ENCODE peak calls at places on chromosomes 13 and 19, in four cellular contexts. O is AG04450, M is cardiac muscle cell, P is K562. I is an unnamed sample. For H3K27me3, the result is how much of the 10 kb centered on the place peaks cover.

GRCh38 chr19:34654796-34655195 is 22.2 kb downstream of the SCGB2B2 start:
- DNase-seq in M (no peak), O (no peak), P (no peak), I (no peak)

GRCh38 chr13:78147905-78148304 is 229.3 kb upstream of the EDNRB start:
- DNase-seq in O (peak), M (peak), P (no peak), I (no peak)

GRCh38 chr19:31529121-31529520 is 179.9 kb upstream of the TSHZ3 start:
- DNase-seq in P (no peak), O (no peak), M (no peak), I (no peak)

GRCh38 chr13:49343731-49344130 is 96.0 kb downstream of the CDADC1 start:
- DNase-seq in P (no peak), M (no peak), O (no peak), I (no peak)

GRCh38 chr19:34041922-34042521 is 130.3 kb upstream of the LSM14A start:
- DNase-seq in O (no peak), P (peak), M (peak), I (peak)

GRCh38 chr13:98981596-98982195 is 3.8 kb upstream of the DOCK9 start:
- DNase-seq in P (no peak), M (no peak), O (no peak), I (no peak)

GRCh38 chr13:21243843-21244184 is 67.4 kb downstream of the MRPL57 start:
- DNase-seq in O (no peak), M (no peak), P (no peak), I (no peak)

GRCh38 chr19:5250127-5250659 is 90.4 kb downstream of the PTPRS start:
- DNase-seq in O (no peak), P (no peak), M (no peak), I (no peak)

GRCh38 chr13:110713981-110714797 is 689 bp downstream of the ING1 start:
- DNase-seq in O (no peak), P (peak), M (peak), I (peak)

GRCh38 chr19:17497149-17497798 is 14.2 kb upstream of the PGLS start:
- DNase-seq in M (no peak), P (no peak), O (no peak), I (peak)

GRCh38 chr13:35920816-35921215 is 210.4 kb downstream of the DCLK1 start:
- DNase-seq in P (no peak), M (no peak), O (no peak), I (peak)

GRCh38 chr19:55426042-55426441 is 17.1 kb downstream of the SHISA7 start:
- DNase-seq in M (no peak), P (no peak), O (no peak), I (no peak)

GRCh38 chr19:3227054-3227626 is 2.7 kb downstream of the CELF5 start:
- DNase-seq in M (no peak), P (no peak), O (no peak), I (no peak)
- H3K27me3 ChIP-seq in M (half or more), P (under half), O (under half), I (under half)

DNA sequence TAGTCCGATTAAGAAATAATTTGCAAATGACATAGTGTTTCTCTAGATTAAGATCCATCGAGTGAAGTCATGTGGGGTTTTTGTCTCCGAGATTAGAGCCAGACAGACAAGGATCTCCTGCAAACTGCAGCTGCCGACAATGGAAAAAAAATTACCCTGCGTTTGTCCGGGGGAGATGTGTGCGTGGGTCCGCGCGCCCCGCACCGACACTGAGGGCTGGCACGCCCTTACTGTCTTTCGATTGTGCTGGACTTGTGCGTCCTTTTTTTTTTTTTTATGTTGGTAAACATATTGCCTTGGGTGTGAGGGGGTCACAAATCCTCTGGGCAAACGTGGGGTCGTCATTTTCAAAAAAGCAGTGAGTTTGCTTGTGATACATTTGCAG is 11.9 kb upstream of the SOX1 start:
- DNase-seq in M (no peak), O (no peak), P (no peak), I (no peak)
- H3K27me3 ChIP-seq in M (half or more), O (half or more), P (under half), I (half or more)

DNA sequence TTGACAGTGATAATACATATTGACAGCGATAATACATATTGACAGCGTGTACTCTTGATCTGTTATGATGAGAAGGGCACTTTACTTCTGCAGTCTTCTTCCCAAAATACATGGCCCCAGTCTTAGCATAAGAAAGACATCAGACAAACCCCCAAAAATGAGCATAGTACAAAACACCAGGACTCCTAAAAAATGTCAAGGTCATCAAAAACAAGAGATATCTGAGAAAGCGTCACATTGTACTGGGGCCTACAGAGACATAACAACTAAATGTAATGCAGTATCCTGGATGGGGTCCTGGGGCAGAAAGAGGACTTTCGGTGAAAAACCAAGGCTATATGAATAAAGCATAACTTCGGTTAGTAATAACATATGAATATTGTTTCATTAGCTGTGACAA is 731.5 kb upstream of the SGCG start:
- DNase-seq in M (no peak), P (no peak), O (no peak), I (no peak)
- H3K27me3 ChIP-seq in M (under half), P (under half), O (under half), I (under half)

DNA sequence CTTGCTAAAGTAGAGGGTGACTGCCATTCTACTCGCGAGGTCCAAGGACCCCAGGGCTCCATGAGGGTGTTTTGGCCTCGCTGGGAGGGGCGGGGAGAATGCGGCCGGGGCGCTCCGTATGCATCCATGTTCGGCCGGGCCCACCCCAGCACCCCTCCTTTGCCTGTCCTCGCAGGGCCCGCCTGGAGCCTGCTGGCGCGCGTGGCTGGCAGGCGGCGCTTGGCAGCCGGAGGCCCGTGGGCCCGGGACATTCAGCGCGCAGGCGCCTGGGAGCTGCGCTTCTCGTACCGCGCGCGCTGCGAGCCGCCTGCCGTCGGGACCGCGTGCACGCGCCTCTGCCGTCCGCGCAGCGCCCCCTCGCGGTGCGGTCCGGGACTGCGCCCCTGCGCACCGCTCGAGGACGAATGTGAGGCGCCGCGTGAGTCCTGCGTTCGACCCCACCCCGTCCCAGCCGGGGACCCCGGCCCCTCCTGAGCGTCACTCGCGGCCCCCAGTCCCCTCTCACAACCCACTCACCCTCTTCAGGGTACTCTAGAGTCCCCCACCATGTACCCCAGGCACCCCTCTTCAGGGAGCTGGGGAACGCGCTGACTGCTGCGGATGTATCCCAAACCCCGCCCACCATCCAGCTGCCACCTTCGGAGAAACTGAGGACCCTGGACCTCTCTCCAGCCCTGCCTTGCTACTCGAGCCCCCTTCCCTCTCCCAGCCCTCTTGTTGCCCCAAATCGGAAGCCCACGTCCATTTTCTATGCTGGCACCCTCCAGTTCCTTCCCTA is 4.1 kb downstream of the DLL3 start:
- DNase-seq in M (peak), P (peak), O (no peak), I (peak)
- H3K27me3 ChIP-seq in M (under half), P (under half), O (half or more), I (half or more)

I was measured in endodermal cell.